ENCODE peak calls at places on chromosomes 5 and 9, in six cellular contexts. One of them, this sample, is unnamed.

GRCh38 chr5:159184858-159185381 is 24.4 kb downstream of the RNF145 start:
- DNase-seq in A549: no peak
- DNase-seq in K562: no peak
- DNase-seq in HepG2: no peak
- DNase-seq in WTC11: no peak
- DNase-seq in H1: no peak
- DNase-seq in this sample: peak

GRCh38 chr9:127693143-127693542 is 13.6 kb upstream of the CFAP157 start:
- DNase-seq in HepG2: no peak
- DNase-seq in H1: no peak
- DNase-seq in WTC11: no peak
- DNase-seq in K562: no peak
- DNase-seq in A549: no peak
- DNase-seq in this sample: no peak

GRCh38 chr9:15149450-15149849 is 157.6 kb downstream of the TTC39B start:
- DNase-seq in H1: no peak
- DNase-seq in A549: no peak
- DNase-seq in K562: no peak
- DNase-seq in WTC11: no peak
- DNase-seq in HepG2: no peak
- DNase-seq in this sample: peak

GRCh38 chr9:79233542-79233941 is 338.2 kb upstream of the TLE4 start:
- DNase-seq in K562: peak
- DNase-seq in WTC11: peak
- DNase-seq in H1: no peak
- DNase-seq in HepG2: peak
- DNase-seq in A549: no peak
- DNase-seq in this sample: peak

GRCh38 chr5:5183933-5184332 is 43.8 kb downstream of the ADAMTS16 start:
- DNase-seq in WTC11: no peak
- DNase-seq in H1: no peak
- DNase-seq in A549: no peak
- DNase-seq in K562: no peak
- DNase-seq in HepG2: no peak
- DNase-seq in this sample: no peak

GRCh38 chr5:67900515-67900914 is 315.0 kb upstream of the PIK3R1 start:
- DNase-seq in K562: no peak
- DNase-seq in A549: no peak
- DNase-seq in HepG2: no peak
- DNase-seq in H1: no peak
- DNase-seq in WTC11: no peak
- DNase-seq in this sample: no peak

GRCh38 chr5:168424506-168425298 is 61.6 kb upstream of the RARS1 start:
- DNase-seq in A549: no peak
- DNase-seq in H1: no peak
- DNase-seq in K562: no peak
- DNase-seq in HepG2: no peak
- DNase-seq in WTC11: no peak
- DNase-seq in this sample: no peak

GRCh38 chr9:123003467-123003866 is 30.0 kb upstream of the GPR21 start:
- DNase-seq in HepG2: no peak
- DNase-seq in H1: no peak
- DNase-seq in A549: no peak
- DNase-seq in WTC11: no peak
- DNase-seq in K562: peak
- DNase-seq in this sample: peak

GRCh38 chr5:122924203-122924602 is 78.8 kb downstream of the SNX24 start:
- DNase-seq in H1: no peak
- DNase-seq in A549: no peak
- DNase-seq in WTC11: no peak
- DNase-seq in K562: no peak
- DNase-seq in HepG2: no peak
- DNase-seq in this sample: no peak

GRCh38 chr5:149363345-149363744 is 5.5 kb downstream of the PCYOX1L start:
- DNase-seq in H1: no peak
- DNase-seq in WTC11: no peak
- DNase-seq in K562: no peak
- DNase-seq in A549: no peak
- DNase-seq in HepG2: no peak
- DNase-seq in this sample: no peak
- TF ChIP-seq JUN in H1: no peak
- TF ChIP-seq JUN in WTC11: no peak
- TF ChIP-seq JUN in K562: no peak
- TF ChIP-seq JUN in A549: no peak
- TF ChIP-seq JUN in HepG2: no peak
- TF ChIP-seq JUN in this sample: no peak

GRCh38 chr9:108367188-108367587 is 488.6 kb downstream of the ACTL7B start:
- DNase-seq in WTC11: no peak
- DNase-seq in A549: no peak
- DNase-seq in H1: no peak
- DNase-seq in K562: no peak
- DNase-seq in HepG2: no peak
- DNase-seq in this sample: no peak
- TF ChIP-seq JUN in WTC11: no peak
- TF ChIP-seq JUN in A549: no peak
- TF ChIP-seq JUN in H1: no peak
- TF ChIP-seq JUN in K562: no peak
- TF ChIP-seq JUN in HepG2: no peak
- TF ChIP-seq JUN in this sample: no peak

GRCh38 chr5:169827769-169828168 is 152.5 kb downstream of the INSYN2B start:
- DNase-seq in WTC11: no peak
- DNase-seq in A549: no peak
- DNase-seq in HepG2: no peak
- DNase-seq in K562: no peak
- DNase-seq in H1: no peak
- DNase-seq in this sample: no peak
- TF ChIP-seq JUN in WTC11: no peak
- TF ChIP-seq JUN in A549: no peak
- TF ChIP-seq JUN in HepG2: no peak
- TF ChIP-seq JUN in K562: no peak
- TF ChIP-seq JUN in H1: no peak
- TF ChIP-seq JUN in this sample: no peak

GRCh38 chr9:129412814-129413536 is 207.9 kb downstream of the C9orf50 start:
- DNase-seq in WTC11: no peak
- DNase-seq in K562: peak
- DNase-seq in A549: peak
- DNase-seq in H1: no peak
- DNase-seq in HepG2: no peak
- DNase-seq in this sample: peak
- TF ChIP-seq JUN in WTC11: no peak
- TF ChIP-seq JUN in K562: no peak
- TF ChIP-seq JUN in A549: no peak
- TF ChIP-seq JUN in H1: no peak
- TF ChIP-seq JUN in HepG2: no peak
- TF ChIP-seq JUN in this sample: peak

GRCh38 chr9:84404095-84404686 is 63.6 kb upstream of the SLC28A3 start:
- DNase-seq in HepG2: peak
- DNase-seq in WTC11: peak
- DNase-seq in H1: peak
- DNase-seq in K562: peak
- DNase-seq in A549: no peak
- DNase-seq in this sample: peak
- TF ChIP-seq JUN in HepG2: no peak
- TF ChIP-seq JUN in WTC11: no peak
- TF ChIP-seq JUN in H1: no peak
- TF ChIP-seq JUN in K562: no peak
- TF ChIP-seq JUN in A549: no peak
- TF ChIP-seq JUN in this sample: no peak

DNA sequence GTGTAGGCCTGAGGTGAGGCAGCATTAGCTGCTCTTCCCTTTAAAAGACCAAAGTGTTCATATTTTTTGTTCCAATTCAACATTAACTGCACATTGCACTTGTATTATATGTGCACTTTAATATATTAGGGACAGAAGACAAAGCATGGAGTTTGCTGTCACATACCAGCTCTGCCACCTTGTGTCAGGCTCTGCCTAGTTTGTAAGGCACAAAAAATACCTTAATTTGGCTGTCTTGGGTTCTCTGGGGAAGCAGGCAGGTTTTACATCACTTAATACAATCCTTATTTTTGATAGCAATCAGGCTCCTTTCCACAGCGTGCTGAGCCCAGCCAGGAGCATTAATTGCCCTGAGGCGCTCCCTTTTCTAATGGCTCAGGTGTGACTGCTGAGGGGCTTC is 131.8 kb downstream of the SCAMP1 start:
- DNase-seq in K562: no peak
- DNase-seq in A549: no peak
- DNase-seq in H1: no peak
- DNase-seq in WTC11: no peak
- DNase-seq in HepG2: no peak
- DNase-seq in this sample: no peak
- TF ChIP-seq JUN in K562: no peak
- TF ChIP-seq JUN in A549: no peak
- TF ChIP-seq JUN in H1: no peak
- TF ChIP-seq JUN in WTC11: no peak
- TF ChIP-seq JUN in HepG2: no peak
- TF ChIP-seq JUN in this sample: no peak